ENCODE peak calls at places on chromosomes 13 and 19, in ten cellular contexts. H is stimulated activated CD8-positive, alpha-beta memory T cell treated with anti-CD3 and anti-CD28 coated beads, Interleukin-2, amount 100 ng/mL, for 48 hours; I is T-cell; V is fibroblast of the aortic adventitia; G is colonic mucosa; Q is skeletal muscle cell; C is cortex of kidney; D is midbrain; B is hypothalamus; J is activated CD4-positive, CD25-positive, alpha-beta regulatory T cell. W is an unnamed sample.

GRCh38 chr19:20103091-20103501 is 25.3 kb downstream of the ZNF90 start:
- DNase-seq in H (no peak), D (no peak), V (no peak), C (no peak), B (no peak), G (no peak), Q (no peak), I (no peak), J (no peak), W (no peak)

GRCh38 chr13:24251525-24251924 is 57.9 kb upstream of the C1QTNF9 start:
- DNase-seq in I (peak; percentile 86), H (peak; percentile 44), C (no peak), B (no peak), D (no peak), G (no peak), Q (no peak), V (no peak), J (peak; percentile 34), W (no peak)

GRCh38 chr19:51702103-51702753 is 9.1 kb downstream of the SPACA6 start:
- DNase-seq in G (peak; percentile 78), D (peak; percentile 28), H (no peak), I (no peak), Q (no peak), V (peak; percentile 73), C (no peak), B (no peak), J (no peak), W (peak; percentile 92)

GRCh38 chr19:1224847-1225246 is 13.0 kb downstream of the CBARP start:
- DNase-seq in J (no peak), G (no peak), Q (no peak), C (no peak), V (no peak), D (no peak), B (no peak), I (no peak), H (no peak), W (no peak)

GRCh38 chr19:33413426-33413725 is 39.9 kb downstream of the CEBPG start:
- DNase-seq in G (no peak), Q (no peak), C (no peak), J (no peak), B (no peak), D (no peak), V (no peak), H (no peak), I (no peak), W (no peak)

GRCh38 chr13:44759723-44760360 is 183.7 kb upstream of the TSC22D1 start:
- DNase-seq in H (no peak), G (no peak), Q (peak; percentile 26), J (no peak), C (no peak), D (no peak), V (no peak), B (no peak), I (no peak), W (no peak)

GRCh38 chr13:106528711-106529414 is 6.6 kb downstream of the EFNB2 start:
- DNase-seq in C (no peak), G (no peak), V (no peak), H (no peak), B (no peak), D (no peak), Q (no peak), J (no peak), I (no peak), W (no peak)

GRCh38 chr13:23506821-23507210 is 63.4 kb upstream of the TNFRSF19 start:
- DNase-seq in Q (peak; percentile 79), C (no peak), G (no peak), B (no peak), J (no peak), D (no peak), V (peak; percentile 83), H (no peak), I (no peak), W (no peak)

GRCh38 chr13:49789961-49790360 is 2.5 kb downstream of the KPNA3 start:
- DNase-seq in J (no peak), V (no peak), B (no peak), H (no peak), G (no peak), Q (no peak), D (no peak), C (no peak), I (no peak), W (no peak)

GRCh38 chr13:96968027-96968426 is 26.2 kb downstream of the OXGR1 start:
- DNase-seq in I (no peak), C (no peak), G (no peak), B (no peak), D (no peak), J (no peak), Q (no peak), V (no peak), H (no peak), W (no peak)

GRCh38 chr13:29893438-29893837 is 43.0 kb upstream of the UBL3 start:
- DNase-seq in V (peak; percentile 16), B (no peak), C (no peak), G (no peak), I (no peak), H (no peak), Q (no peak), J (no peak), D (no peak), W (no peak)

GRCh38 chr19:1076951-1077350 is 10.0 kb downstream of the ARHGAP45 start:
- DNase-seq in J (peak; percentile 73), B (no peak), H (peak; percentile 77), G (peak; percentile 75), C (no peak), D (peak; percentile 28), Q (no peak), I (peak; percentile 94), V (no peak), W (no peak)

GRCh38 chr19:34556500-34556899 is 74.9 kb downstream of the WTIP start:
- DNase-seq in B (no peak), Q (peak; percentile 32), I (no peak), H (no peak), G (no peak), D (peak; percentile 1), J (no peak), C (no peak), V (peak; percentile 63), W (no peak)

GRCh38 chr13:112885782-112886268 is 83.2 kb upstream of the MCF2L start:
- DNase-seq in V (peak; percentile 81), G (peak; percentile 87), H (no peak), Q (peak; percentile 67), C (no peak), J (no peak), D (no peak), B (no peak), I (no peak), W (peak; percentile 95)

GRCh38 chr13:88196106-88196505 is 524.9 kb downstream of the SLITRK5 start:
- DNase-seq in H (no peak), Q (no peak), J (no peak), D (no peak), G (no peak), I (no peak), C (no peak), V (no peak), B (no peak), W (no peak)

GRCh38 chr13:23461544-23461943 is 28.0 kb upstream of the SACS start:
- DNase-seq in H (no peak), B (no peak), V (no peak), D (no peak), J (no peak), G (no peak), Q (no peak), I (no peak), C (no peak), W (no peak)

GRCh38 chr19:4534836-4535658 is at the start of gene PLIN5:
- DNase-seq in G (peak; percentile 87), C (no peak), B (no peak), J (no peak), V (peak; percentile 22), I (peak; percentile 30), Q (no peak), D (peak; percentile 65), H (no peak), W (peak; percentile 100)

GRCh38 chr13:36601186-36601585 is 72.6 kb upstream of the SERTM1 start:
- DNase-seq in D (no peak), B (no peak), I (no peak), H (no peak), J (no peak), C (no peak), G (no peak), V (no peak), Q (no peak), W (no peak)

GRCh38 chr13:46551410-46552301 is 1.3 kb upstream of the LRCH1 start:
- DNase-seq in H (peak; percentile 54), J (peak; percentile 15), C (no peak), V (peak; percentile 78), D (peak; percentile 52), G (peak; percentile 89), Q (no peak), B (no peak), I (peak; percentile 48), W (peak; percentile 71)

GRCh38 chr19:58196911-58197616 is 14.2 kb downstream of the ZNF274 start:
- DNase-seq in B (no peak), H (no peak), C (no peak), J (no peak), I (no peak), Q (no peak), G (no peak), D (no peak), V (peak; percentile 41), W (no peak)

GRCh38 chr13:106052200-106052767 is 483.2 kb downstream of the EFNB2 start:
- DNase-seq in V (no peak), I (no peak), B (no peak), D (no peak), C (no peak), H (no peak), G (no peak), Q (peak; percentile 33), J (no peak), W (peak; percentile 56)

GRCh38 chr13:25874064-25874737 is 177.6 kb downstream of the SHISA2 start:
- DNase-seq in G (no peak), D (no peak), J (no peak), I (no peak), H (no peak), Q (no peak), B (no peak), V (no peak), C (no peak), W (no peak)

GRCh38 chr13:76711515-76712182 is 174.6 kb downstream of the KCTD12 start:
- DNase-seq in V (peak; percentile 99), Q (peak; percentile 91), J (no peak), G (no peak), D (peak; percentile 13), C (no peak), B (no peak), H (no peak), I (no peak), W (no peak)

GRCh38 chr13:112175162-112176075 is 108.5 kb downstream of the SOX1 start:
- DNase-seq in G (no peak), C (no peak), H (no peak), V (no peak), J (no peak), I (no peak), Q (no peak), D (no peak), B (no peak), W (no peak)

GRCh38 chr13:50376895-50377575 is 361.8 kb downstream of the KCNRG start:
- DNase-seq in V (no peak), H (no peak), G (no peak), J (no peak), D (no peak), B (no peak), C (no peak), I (no peak), Q (no peak), W (peak; percentile 30)

GRCh38 chr13:27953671-27954405 is 15.3 kb downstream of the CDX2 start:
- DNase-seq in I (peak; percentile 46), Q (no peak), J (peak; percentile 14), B (no peak), G (peak; percentile 82), C (no peak), H (peak; percentile 73), D (peak; percentile 44), V (peak; percentile 45), W (peak; percentile 93)

GRCh38 chr19:9705836-9706235 is 30.9 kb upstream of the ZNF562 start:
- DNase-seq in I (no peak), D (no peak), C (no peak), Q (no peak), J (no peak), H (no peak), B (no peak), V (no peak), G (no peak), W (no peak)

GRCh38 chr19:17654993-17655392 is 33.2 kb downstream of the UNC13A start:
- DNase-seq in J (no peak), B (no peak), Q (no peak), D (no peak), V (no peak), I (no peak), C (no peak), H (no peak), G (peak; percentile 67), W (peak; percentile 88)

W was measured in H7.